ENCODE peak calls at places on chromosomes 7 and 10, in four cellular contexts. L is neural progenitor cell, S is GM10248, Q is AG04450. W is an unnamed sample.

GRCh38 chr7:127974611-127975010 is 56.6 kb downstream of the LRRC4 start:
- DNase-seq in L (peak), S (no peak), Q (no peak), W (no peak)

GRCh38 chr7:78226059-78226658 is 427.6 kb downstream of the PHTF2 start:
- DNase-seq in L (peak), S (no peak), Q (no peak), W (peak)

GRCh38 chr10:7480742-7481381 is 70.0 kb upstream of the SFMBT2 start:
- DNase-seq in L (no peak), S (no peak), Q (no peak), W (no peak)

GRCh38 chr7:148620749-148621372 is 30.3 kb downstream of the C7orf33 start:
- DNase-seq in L (no peak), S (no peak), Q (no peak), W (no peak)

GRCh38 chr10:110827410-110827809 is 44.3 kb upstream of the PDCD4 start:
- DNase-seq in L (no peak), S (no peak), Q (peak), W (no peak)

GRCh38 chr10:31158000-31158658 is 126.5 kb upstream of the ZNF438 start:
- DNase-seq in L (no peak), S (no peak), Q (peak), W (no peak)

GRCh38 chr7:65463184-65463583 is 89.5 kb downstream of the ZNF92 start:
- DNase-seq in L (no peak), S (no peak), Q (no peak), W (no peak)

GRCh38 chr10:126562209-126562680 is 108.2 kb downstream of the C10orf90 start:
- DNase-seq in L (no peak), S (no peak), Q (no peak), W (no peak)

GRCh38 chr7:49294611-49295010 is 370.3 kb downstream of the CDC14C start:
- DNase-seq in L (no peak), S (no peak), Q (no peak), W (no peak)

GRCh38 chr7:2358968-2359527 is 4.4 kb downstream of the EIF3B start:
- DNase-seq in L (no peak), S (no peak), Q (no peak), W (no peak)

GRCh38 chr7:43735802-43736603 is 6.7 kb upstream of the COA1 start:
- DNase-seq in L (no peak), S (peak), Q (no peak), W (peak)

GRCh38 chr7:97002555-97003261 is 2.6 kb upstream of the DLX6 start:
- DNase-seq in L (peak), S (no peak), Q (no peak), W (no peak)

GRCh38 chr7:44265733-44266132 is 59.7 kb downstream of the CAMK2B start:
- DNase-seq in L (no peak), S (no peak), Q (no peak), W (no peak)

GRCh38 chr10:68406111-68406814 is 814 bp downstream of the RUFY2 start:
- DNase-seq in L (peak), S (peak), Q (peak), W (peak)

GRCh38 chr7:105149827-105150226 is 135.8 kb downstream of the KMT2E start:
- DNase-seq in L (no peak), S (no peak), Q (no peak), W (no peak)

GRCh38 chr10:132298038-132298935 is 9.5 kb downstream of the STK32C start:
- DNase-seq in L (peak), S (no peak), Q (no peak), W (no peak)

GRCh38 chr7:80581472-80581871 is 57.0 kb upstream of the CD36 start:
- DNase-seq in L (no peak), S (no peak), Q (no peak), W (no peak)

GRCh38 chr10:77247076-77247561 is 390.5 kb downstream of the KCNMA1 start:
- DNase-seq in L (no peak), S (no peak), Q (no peak), W (no peak)

GRCh38 chr10:32972929-32973328 is 14.9 kb upstream of the ITGB1 start:
- DNase-seq in L (no peak), S (no peak), Q (no peak), W (no peak)

GRCh38 chr7:76023002-76023401 is 24.8 kb downstream of the STYXL1 start:
- DNase-seq in L (no peak), S (no peak), Q (no peak), W (no peak)

GRCh38 chr7:48703446-48703845 is 220.9 kb upstream of the CDC14C start:
- DNase-seq in L (no peak), S (no peak), Q (no peak), W (no peak)

GRCh38 chr10:76133597-76134255 is 702.3 kb downstream of the LRMDA start:
- DNase-seq in L (no peak), S (no peak), Q (no peak), W (no peak)

GRCh38 chr7:110994028-110994967 is 96.6 kb upstream of the LRRN3 start:
- DNase-seq in L (no peak), S (no peak), Q (no peak), W (no peak)

GRCh38 chr7:129831424-129832058 is 121.2 kb downstream of the UBE2H start:
- DNase-seq in L (peak), S (no peak), Q (peak), W (no peak)

GRCh38 chr10:70954373-70954772 is 66.0 kb upstream of the PCBD1 start:
- DNase-seq in L (peak), S (no peak), Q (no peak), W (no peak)

GRCh38 chr10:6788191-6788590 is 208.1 kb upstream of the PRKCQ start:
- DNase-seq in L (no peak), S (no peak), Q (no peak), W (no peak)

GRCh38 chr10:5862360-5862929 is 27.2 kb downstream of the ANKRD16 start:
- DNase-seq in L (no peak), S (peak), Q (no peak), W (peak)

GRCh38 chr10:84294766-84295447 is 33.5 kb upstream of the CCSER2 start:
- DNase-seq in L (no peak), S (no peak), Q (no peak), W (peak)

GRCh38 chr7:1419310-1419634 is 40.0 kb downstream of the MICALL2 start:
- DNase-seq in L (no peak), S (no peak), Q (no peak), W (no peak)

GRCh38 chr10:110860576-110861241 is 11.0 kb upstream of the PDCD4 start:
- DNase-seq in L (no peak), S (no peak), Q (no peak), W (no peak)

GRCh38 chr7:100247152-100247757 is 27.5 kb downstream of the PVRIG start:
- DNase-seq in L (peak), S (no peak), Q (peak), W (no peak)

GRCh38 chr10:86968271-86968993 is at the start of gene ADIRF:
- DNase-seq in L (no peak), S (no peak), Q (no peak), W (peak)

GRCh38 chr7:46710927-46711326 is 789.9 kb upstream of the IGFBP3 start:
- DNase-seq in L (no peak), S (no peak), Q (no peak), W (no peak)

GRCh38 chr7:1550846-1551155 is 5.2 kb downstream of the TMEM184A start:
- DNase-seq in L (no peak), S (no peak), Q (no peak), W (no peak)

GRCh38 chr7:78765985-78766729 is 687.3 kb downstream of the MAGI2 start:
- DNase-seq in L (no peak), S (no peak), Q (no peak), W (no peak)

GRCh38 chr7:64872809-64873500 is 30.1 kb upstream of the ZNF273 start:
- DNase-seq in L (no peak), S (no peak), Q (no peak), W (no peak)

GRCh38 chr7:13845601-13846000 is 143.9 kb downstream of the ETV1 start:
- DNase-seq in L (no peak), S (no peak), Q (no peak), W (no peak)

GRCh38 chr10:129140861-129141260 is 326.2 kb upstream of the MGMT start:
- DNase-seq in L (no peak), S (no peak), Q (no peak), W (no peak)

GRCh38 chr10:58412502-58412961 is 27.3 kb downstream of the TFAM start:
- DNase-seq in L (peak), S (no peak), Q (peak), W (no peak)

GRCh38 chr10:63228237-63228636 is 95.1 kb downstream of the NRBF2 start:
- DNase-seq in L (no peak), S (no peak), Q (no peak), W (no peak)
- TF ChIP-seq CTCF in L (no peak), S (no peak), Q (no peak), W (no peak)

DNA sequence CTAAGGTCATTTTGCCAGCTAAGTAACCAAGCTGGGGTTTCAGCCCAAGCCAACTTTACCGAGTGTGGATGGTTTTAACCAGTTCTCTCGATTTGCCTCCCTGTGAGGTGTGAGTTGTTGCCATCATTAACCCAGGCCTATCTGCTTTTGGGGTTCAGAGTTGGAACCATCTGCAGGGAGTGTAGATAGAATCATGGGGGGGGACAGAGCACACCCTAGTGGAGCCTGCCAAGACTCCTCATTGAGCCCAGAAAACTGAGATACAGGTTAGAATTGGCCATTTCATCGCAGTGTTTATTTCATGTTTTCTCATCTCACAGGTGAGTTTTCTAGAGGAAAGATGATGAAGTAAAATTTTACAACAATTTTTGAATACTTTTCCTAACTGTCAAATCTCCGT is 133.6 kb downstream of the SDK1 start:
- DNase-seq in L (no peak), S (no peak), Q (no peak), W (no peak)
- TF ChIP-seq CTCF in L (no peak), S (no peak), Q (no peak), W (peak)

GRCh38 chr7:101870361-101871062 is 53.1 kb downstream of the CUX1 start:
- DNase-seq in L (peak), S (no peak), Q (no peak), W (no peak)
- TF ChIP-seq CTCF in L (peak), S (no peak), Q (peak), W (peak)

GRCh38 chr10:23656735-23657134 is 217.9 kb downstream of the OTUD1 start:
- DNase-seq in L (peak), S (no peak), Q (no peak), W (no peak)
- TF ChIP-seq CTCF in L (peak), S (no peak), Q (no peak), W (no peak)

W was measured in GM13977.